ENCODE peak calls at places on chromosomes 2 and 18, in four cellular contexts. X is fibroblast of lung, H is AG04450, G is endodermal cell. D is an unnamed sample.

GRCh38 chr18:79760881-79761280 is 36.9 kb upstream of the KCNG2 start:
- DNase-seq in X (no peak), H (no peak), G (no peak), D (no peak)

GRCh38 chr2:72210470-72210869 is 62.8 kb upstream of the CYP26B1 start:
- DNase-seq in X (peak; percentile 80), H (no peak), G (no peak), D (no peak)

GRCh38 chr2:236968101-236968886 is 117.4 kb upstream of the COPS8 start:
- DNase-seq in X (no peak), H (no peak), G (peak; percentile 26), D (no peak)

GRCh38 chr18:73340135-73340934 is 472.5 kb upstream of the NETO1 start:
- DNase-seq in X (peak; percentile 79), H (no peak), G (no peak), D (no peak)

GRCh38 chr2:177916342-177916741 is 156.2 kb downstream of the PDE11A start:
- DNase-seq in X (no peak), H (no peak), G (no peak), D (no peak)

GRCh38 chr2:70977605-70978205 is 725 bp upstream of the ANKRD53 start:
- DNase-seq in X (peak; percentile 85), H (peak; percentile 55), G (no peak), D (peak; percentile 69)

GRCh38 chr2:138059967-138060635 is 95.8 kb downstream of the HNMT start:
- DNase-seq in X (peak; percentile 94), H (no peak), G (no peak), D (peak; percentile 74)

GRCh38 chr2:237354930-237355329 is 59.0 kb downstream of the COL6A3 start:
- DNase-seq in X (peak; percentile 98), H (no peak), G (peak; percentile 28), D (peak; percentile 73)

GRCh38 chr2:130845507-130846085 is 8.9 kb downstream of the ARHGEF4 start:
- DNase-seq in X (peak; percentile 26), H (no peak), G (no peak), D (no peak)

GRCh38 chr2:231708773-231709635 is 679 bp downstream of the PTMA start:
- DNase-seq in X (peak; percentile 42), H (no peak), G (peak; percentile 61), D (peak; percentile 81)

GRCh38 chr2:144364988-144365738 is 154.8 kb downstream of the ZEB2 start:
- DNase-seq in X (peak; percentile 90), H (no peak), G (no peak), D (no peak)

GRCh38 chr2:18520605-18521031 is 39.8 kb downstream of the RDH14 start:
- DNase-seq in X (peak; percentile 65), H (peak; percentile 68), G (peak; percentile 95), D (peak; percentile 93)

GRCh38 chr2:126795661-126796060 is 103.0 kb upstream of the TEX51 start:
- DNase-seq in X (no peak), H (no peak), G (peak; percentile 15), D (peak; percentile 29)

GRCh38 chr2:69544951-69545350 is 98.6 kb downstream of the AAK1 start:
- DNase-seq in X (no peak), H (no peak), G (no peak), D (no peak)
- TF ChIP-seq CTCF in X (no peak), H (no peak), G (no peak), D (no peak)

GRCh38 chr18:43870626-43871025 is 593.3 kb upstream of the SYT4 start:
- DNase-seq in X (no peak), H (no peak), G (no peak), D (no peak)
- H3K9me3 ChIP-seq in X (no peaks in the 10 kb centered on the region), H (no peaks in the 10 kb centered on the region), G (no peaks in the 10 kb centered on the region), D (no peaks in the 10 kb centered on the region)

DNA sequence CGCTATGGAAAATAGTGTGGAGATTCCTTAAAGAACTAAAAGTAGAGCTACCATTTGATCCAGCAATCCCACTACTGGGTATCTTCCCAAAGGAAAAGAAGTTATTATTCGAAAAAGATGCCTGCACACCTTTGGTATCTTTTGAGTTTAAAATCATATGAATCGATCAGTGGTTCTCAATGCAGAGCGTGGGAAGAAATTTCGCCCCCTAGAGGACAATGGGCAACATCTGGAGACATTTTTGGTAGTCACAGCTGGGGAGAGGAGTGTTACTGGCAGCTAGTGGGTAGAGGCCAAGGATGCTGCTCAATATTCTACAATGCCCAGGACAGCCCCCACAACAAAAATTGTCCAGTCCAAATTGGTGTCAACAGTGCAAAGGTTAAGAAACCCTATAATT is 425.5 kb downstream of the LRATD1 start:
- DNase-seq in X (no peak), H (no peak), G (peak; percentile 66), D (no peak)
- TF ChIP-seq CTCF in X (peak; percentile 23), H (peak; percentile 51), G (peak; percentile 80), D (no peak)

GRCh38 chr18:50663626-50664441 is 103.9 kb downstream of the MAPK4 start:
- DNase-seq in X (no peak), H (no peak), G (peak; percentile 13), D (no peak)
- H3K9me3 ChIP-seq in X (no peaks in the 10 kb centered on the region), H (peaks cover 6% of the 10 kb centered on the region), G (peaks cover 13% of the 10 kb centered on the region), D (peaks cover 5% of the 10 kb centered on the region)

GRCh38 chr2:206150631-206151030 is 8.6 kb downstream of the NDUFS1 start:
- DNase-seq in X (peak; percentile 7), H (no peak), G (no peak), D (no peak)

GRCh38 chr2:206149330-206149729 is 9.9 kb downstream of the NDUFS1 start:
- DNase-seq in X (no peak), H (no peak), G (no peak), D (no peak)

GRCh38 chr2:206150168-206150567 is 9.1 kb downstream of the NDUFS1 start:
- DNase-seq in X (no peak), H (no peak), G (peak; percentile 60), D (no peak)

GRCh38 chr2:206158563-206159345 is 490 bp downstream of the NDUFS1 start:
- DNase-seq in X (peak; percentile 42), H (no peak), G (no peak), D (no peak)

DNA sequence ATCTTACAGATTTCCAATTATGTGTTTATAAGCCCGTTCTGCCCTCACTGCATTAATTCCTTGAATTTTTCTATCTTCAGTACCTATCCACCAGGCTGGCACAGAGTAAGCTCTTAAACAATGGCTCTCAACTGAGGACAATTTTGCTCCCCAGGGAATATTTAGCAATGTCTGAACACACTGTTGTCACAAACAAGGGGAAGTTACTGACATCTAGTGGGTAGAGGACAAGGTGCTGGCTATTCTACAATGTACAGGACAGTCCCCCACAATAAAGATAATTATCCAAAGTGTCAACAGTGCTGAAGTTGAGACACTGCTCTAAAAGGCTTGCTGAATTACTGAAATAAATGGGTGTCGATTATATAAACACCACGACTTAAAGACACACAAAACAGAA is 5.0 kb downstream of the NDUFS1 start:
- DNase-seq in X (no peak), H (no peak), G (no peak), D (no peak)
- TF ChIP-seq CTCF in X (no peak), H (no peak), G (peak; percentile 65), D (no peak)

GRCh38 chr2:22253171-22253570 is 1129.4 kb downstream of the TDRD15 start:
- DNase-seq in X (no peak), H (no peak), G (peak; percentile 61), D (no peak)
- H3K9me3 ChIP-seq in X (no peaks in the 10 kb centered on the region), H (no peaks in the 10 kb centered on the region), G (no peaks in the 10 kb centered on the region), D (no peaks in the 10 kb centered on the region)

GRCh38 chr18:65725421-65726050 is 25.3 kb upstream of the CDH7 start:
- DNase-seq in X (no peak), H (no peak), G (peak; percentile 89), D (no peak)
- TF ChIP-seq CTCF in X (no peak), H (no peak), G (peak; percentile 84), D (peak; percentile 5)